ENCODE peak calls at places on chromosomes 13 and 19, in eight cellular contexts. S is foreskin melanocyte; U is activated CD4-positive, alpha-beta T cell treated with anti-CD3 and anti-CD28 coated beads, Interleukin-2, amount 50 U/mL, for 48 hours; B is NCI-H2227 treated with DMSO at 0.1 percent for 48 hours; T is hypothalamus; C is memory B cell; A is substantia nigra; V is NCI-H1417. Q is an unnamed sample.

GRCh38 chr19:46069841-46070341 is 29.1 kb upstream of the IGFL4 start:
- DNase-seq in S (peak), U (no peak), B (no peak), T (no peak), C (no peak), A (no peak), V (no peak), Q (no peak)

GRCh38 chr19:50679177-50680125 is 30.2 kb downstream of the C19orf81 start:
- DNase-seq in S (peak), U (peak), B (peak), T (peak), C (peak), A (peak), V (peak), Q (peak)

GRCh38 chr13:25682221-25682620 is 310.4 kb downstream of the ATP8A2 start:
- DNase-seq in S (no peak), U (no peak), B (no peak), T (no peak), C (no peak), A (no peak), V (no peak), Q (no peak)

GRCh38 chr19:49157445-49158224 is at the start of gene TRPM4:
- DNase-seq in S (peak), U (peak), B (peak), T (peak), C (no peak), A (no peak), V (peak), Q (peak)

GRCh38 chr19:51593969-51594773 is 23.1 kb downstream of the ZNF175 start:
- DNase-seq in S (peak), U (peak), B (peak), T (peak), C (peak), A (peak), V (peak), Q (peak)

GRCh38 chr13:49347650-49348385 is 96.0 kb downstream of the CAB39L start:
- DNase-seq in S (peak), U (no peak), B (no peak), T (no peak), C (no peak), A (no peak), V (no peak), Q (no peak)

GRCh38 chr13:75704194-75704941 is 68.2 kb downstream of the LMO7 start:
- DNase-seq in S (no peak), U (no peak), B (no peak), T (no peak), C (no peak), A (no peak), V (peak), Q (no peak)

GRCh38 chr19:16458391-16459128 is 13.2 kb downstream of the EPS15L1 start:
- DNase-seq in S (no peak), U (no peak), B (no peak), T (no peak), C (no peak), A (no peak), V (no peak), Q (no peak)

GRCh38 chr13:67134322-67135129 is 95.6 kb downstream of the PCDH9 start:
- DNase-seq in S (no peak), U (no peak), B (peak), T (no peak), C (no peak), A (no peak), V (peak), Q (no peak)

GRCh38 chr13:26425439-26426358 is 131.8 kb upstream of the WASF3 start:
- DNase-seq in S (no peak), U (no peak), B (no peak), T (no peak), C (no peak), A (no peak), V (peak), Q (peak)

GRCh38 chr13:96821381-96821780 is 172.9 kb downstream of the OXGR1 start:
- DNase-seq in S (no peak), U (no peak), B (no peak), T (no peak), C (no peak), A (no peak), V (no peak), Q (no peak)

GRCh38 chr13:32023096-32023495 is 8.5 kb upstream of the FRY start:
- DNase-seq in S (no peak), U (no peak), B (no peak), T (no peak), C (no peak), A (no peak), V (no peak), Q (no peak)

GRCh38 chr19:15404097-15404779 is 14.6 kb downstream of the AKAP8L start:
- DNase-seq in S (no peak), U (no peak), B (no peak), T (no peak), C (no peak), A (no peak), V (no peak), Q (no peak)

Q was measured in C1 segment of cervical spinal cord.